ENCODE peak calls at places on chromosome 12, in seven cellular contexts. G is fibroblast of lung; E is immature natural killer cell; U is thyroid gland; V is stimulated activated CD4-positive, alpha-beta T cell treated with anti-CD3 and anti-CD28 coated beads, Interleukin-1b, Interleukin-23, amount 100 ng/mL, for 24 hours; R is T-helper 2 cell; J is C1 segment of cervical spinal cord. Y is an unnamed sample.

GRCh38 chr12:104521731-104522130 is 65.0 kb downstream of the CHST11 start:
- DNase-seq in G (peak), E (no peak), U (no peak), V (no peak), R (no peak), J (no peak), Y (no peak)

GRCh38 chr12:122665759-122666158 is 37.4 kb downstream of the HCAR2 start:
- DNase-seq in G (no peak), E (no peak), U (no peak), V (no peak), R (no peak), J (no peak), Y (no peak)

GRCh38 chr12:87317302-87317701 is 711.9 kb downstream of the C12orf50 start:
- DNase-seq in G (no peak), E (no peak), U (no peak), V (no peak), R (no peak), J (no peak), Y (no peak)

GRCh38 chr12:101697197-101697929 is at the start of gene CHPT1:
- DNase-seq in G (peak), E (peak), U (peak), V (peak), R (peak), J (peak), Y (peak)

GRCh38 chr12:123942277-123942653 is 30.4 kb downstream of the CCDC92 start:
- DNase-seq in G (peak), E (no peak), U (no peak), V (no peak), R (no peak), J (no peak), Y (no peak)

GRCh38 chr12:88325828-88326214 is 183.7 kb downstream of the TMTC3 start:
- DNase-seq in G (peak), E (no peak), U (no peak), V (no peak), R (no peak), J (no peak), Y (no peak)

GRCh38 chr12:124278389-124279101 is 16.3 kb upstream of the RFLNA start:
- DNase-seq in G (no peak), E (no peak), U (no peak), V (no peak), R (no peak), J (no peak), Y (no peak)

GRCh38 chr12:121087467-121088207 is 45.0 kb upstream of the P2RX7 start:
- DNase-seq in G (no peak), E (no peak), U (no peak), V (no peak), R (peak), J (no peak), Y (no peak)

GRCh38 chr12:128844031-128844635 is 9.1 kb upstream of the GLT1D1 start:
- DNase-seq in G (no peak), E (peak), U (no peak), V (no peak), R (peak), J (no peak), Y (no peak)

GRCh38 chr12:116539361-116539771 is 19.8 kb upstream of the MAP1LC3B2 start:
- DNase-seq in G (peak), E (no peak), U (no peak), V (no peak), R (no peak), J (peak), Y (no peak)

GRCh38 chr12:120783197-120783596 is 57.6 kb downstream of the ACADS start:
- DNase-seq in G (peak), E (no peak), U (no peak), V (no peak), R (peak), J (no peak), Y (no peak)

GRCh38 chr12:76558684-76559276 is 791 bp downstream of the OSBPL8 start:
- DNase-seq in G (peak), E (peak), U (peak), V (peak), R (peak), J (peak), Y (peak)

GRCh38 chr12:125191361-125192087 is 126.3 kb downstream of the AACS start:
- DNase-seq in G (no peak), E (no peak), U (no peak), V (no peak), R (no peak), J (no peak), Y (no peak)

GRCh38 chr12:119729871-119730270 is 61.9 kb downstream of the PRKAB1 start:
- DNase-seq in G (no peak), E (no peak), U (no peak), V (no peak), R (no peak), J (no peak), Y (no peak)

GRCh38 chr12:95601626-95602025 is 50.4 kb upstream of the USP44 start:
- DNase-seq in G (peak), E (no peak), U (no peak), V (no peak), R (no peak), J (no peak), Y (no peak)

GRCh38 chr12:123271182-123271491 is 519 bp downstream of the CDK2AP1 start:
- DNase-seq in G (peak), E (peak), U (peak), V (peak), R (peak), J (peak), Y (peak)

GRCh38 chr12:47705239-47705570 is 625 bp downstream of the RPAP3 start:
- DNase-seq in G (peak), E (no peak), U (no peak), V (no peak), R (no peak), J (no peak), Y (no peak)

Y was measured in gastrocnemius medialis.